ENCODE peak calls at places on chromosomes 3 and 15, in six cellular contexts. U is IMR-90, P is trophoblast cell, Y is neuronal stem cell, W is mesenchymal stem cell, L is H1. A is an unnamed sample.

GRCh38 chr3:31181661-31182060 is 287.2 kb upstream of the GADL1 start:
- DNase-seq in U (no peak), P (no peak), Y (no peak), W (no peak), L (no peak), A (no peak)

GRCh38 chr3:112365035-112365434 is 32.1 kb downstream of the CD200 start:
- DNase-seq in U (no peak), P (peak; percentile 22), Y (no peak), W (no peak), L (no peak), A (no peak)

GRCh38 chr3:134094491-134094890 is 64.8 kb upstream of the SLCO2A1 start:
- DNase-seq in U (peak; percentile 91), P (peak; percentile 97), Y (no peak), W (peak; percentile 81), L (no peak), A (no peak)

GRCh38 chr3:187677604-187678003 is 7.4 kb upstream of the SST start:
- DNase-seq in U (no peak), P (no peak), Y (no peak), W (no peak), L (no peak), A (no peak)

GRCh38 chr15:57340673-57341259 is 35.5 kb upstream of the CGNL1 start:
- DNase-seq in U (peak; percentile 65), P (peak; percentile 92), Y (peak; percentile 48), W (peak; percentile 61), L (no peak), A (peak; percentile 64)

GRCh38 chr3:57892423-57892822 is 115.8 kb upstream of the FLNB start:
- DNase-seq in U (peak; percentile 33), P (no peak), Y (no peak), W (no peak), L (no peak), A (no peak)

GRCh38 chr15:33716025-33716424 is 252.3 kb upstream of the CHRM5 start:
- DNase-seq in U (no peak), P (no peak), Y (no peak), W (no peak), L (no peak), A (no peak)

GRCh38 chr3:149539491-149539890 is 65.0 kb downstream of the TM4SF4 start:
- DNase-seq in U (no peak), P (peak; percentile 73), Y (no peak), W (no peak), L (no peak), A (no peak)

GRCh38 chr15:45136378-45136764 is 6.6 kb downstream of the DUOX1 start:
- DNase-seq in U (no peak), P (no peak), Y (no peak), W (no peak), L (peak; percentile 64), A (peak; percentile 60)

GRCh38 chr3:46127503-46127902 is 80.6 kb downstream of the CCR1 start:
- DNase-seq in U (peak; percentile 87), P (peak; percentile 96), Y (no peak), W (peak; percentile 90), L (no peak), A (no peak)

GRCh38 chr3:169811606-169812123 is 1.0 kb upstream of the LRRIQ4 start:
- DNase-seq in U (peak; percentile 91), P (no peak), Y (no peak), W (peak; percentile 74), L (no peak), A (no peak)

GRCh38 chr3:194730369-194730768 is 44.7 kb downstream of the FAM43A start:
- DNase-seq in U (no peak), P (peak; percentile 71), Y (no peak), W (no peak), L (no peak), A (no peak)

GRCh38 chr3:39318311-39318710 is 11.2 kb upstream of the CCR8 start:
- DNase-seq in U (no peak), P (peak; percentile 76), Y (no peak), W (no peak), L (no peak), A (no peak)

GRCh38 chr15:80260566-80260965 is 8.6 kb upstream of the CTXND1 start:
- DNase-seq in U (no peak), P (no peak), Y (no peak), W (peak; percentile 40), L (no peak), A (no peak)

GRCh38 chr15:75130597-75131268 is 70.9 kb upstream of the C15orf39 start:
- DNase-seq in U (no peak), P (no peak), Y (no peak), W (no peak), L (no peak), A (no peak)

GRCh38 chr3:87069963-87070362 is 79.0 kb upstream of the VGLL3 start:
- DNase-seq in U (no peak), P (peak; percentile 98), Y (no peak), W (no peak), L (no peak), A (no peak)

GRCh38 chr15:77457619-77458265 is 37.1 kb downstream of the HMG20A start:
- DNase-seq in U (peak; percentile 68), P (no peak), Y (no peak), W (peak; percentile 66), L (no peak), A (no peak)

GRCh38 chr3:187085021-187085666 is 54.2 kb downstream of the RPL39L start:
- DNase-seq in U (no peak), P (no peak), Y (no peak), W (no peak), L (no peak), A (no peak)

GRCh38 chr3:129604942-129605592 is 1.4 kb downstream of the PLXND1 start:
- DNase-seq in U (no peak), P (no peak), Y (no peak), W (no peak), L (peak; percentile 60), A (peak; percentile 48)

GRCh38 chr15:25946241-25946786 is 83.2 kb upstream of the ATP10A start:
- DNase-seq in U (no peak), P (no peak), Y (no peak), W (no peak), L (no peak), A (peak; percentile 53)

GRCh38 chr15:71753346-71753745 is 57.0 kb upstream of the NR2E3 start:
- DNase-seq in U (peak; percentile 48), P (no peak), Y (no peak), W (peak; percentile 20), L (no peak), A (no peak)

GRCh38 chr3:39141211-39141995 is 12.0 kb downstream of the CSRNP1 start:
- DNase-seq in U (peak; percentile 39), P (peak; percentile 78), Y (no peak), W (peak; percentile 62), L (no peak), A (peak; percentile 20)

GRCh38 chr3:76470285-76470684 is 569.6 kb upstream of the ROBO2 start:
- DNase-seq in U (peak; percentile 95), P (peak; percentile 4), Y (no peak), W (peak; percentile 77), L (no peak), A (no peak)

GRCh38 chr3:162721736-162722135 is 1225.1 kb downstream of the OTOL1 start:
- DNase-seq in U (no peak), P (no peak), Y (no peak), W (peak; percentile 13), L (no peak), A (no peak)

GRCh38 chr15:66743204-66743603 is 41.2 kb downstream of the SMAD6 start:
- DNase-seq in U (no peak), P (no peak), Y (no peak), W (no peak), L (no peak), A (no peak)

GRCh38 chr15:66742286-66742685 is 40.2 kb downstream of the SMAD6 start:
- DNase-seq in U (no peak), P (no peak), Y (no peak), W (no peak), L (no peak), A (no peak)

GRCh38 chr15:66744610-66745279 is 42.7 kb downstream of the SMAD6 start:
- DNase-seq in U (no peak), P (no peak), Y (no peak), W (no peak), L (no peak), A (no peak)

GRCh38 chr15:66745530-66746230 is 43.6 kb downstream of the SMAD6 start:
- DNase-seq in U (no peak), P (no peak), Y (no peak), W (no peak), L (no peak), A (no peak)

GRCh38 chr15:66743703-66744536 is 41.9 kb downstream of the SMAD6 start:
- DNase-seq in U (no peak), P (no peak), Y (no peak), W (peak; percentile 40), L (no peak), A (no peak)
- H3K79me1 ChIP-seq in U (peaks cover 81% of the 10 kb centered on the region), P (no peaks in the 10 kb centered on the region), Y (no peaks in the 10 kb centered on the region), W (peaks cover 44% of the 10 kb centered on the region), L (no peaks in the 10 kb centered on the region), A (no peaks in the 10 kb centered on the region)

DNA sequence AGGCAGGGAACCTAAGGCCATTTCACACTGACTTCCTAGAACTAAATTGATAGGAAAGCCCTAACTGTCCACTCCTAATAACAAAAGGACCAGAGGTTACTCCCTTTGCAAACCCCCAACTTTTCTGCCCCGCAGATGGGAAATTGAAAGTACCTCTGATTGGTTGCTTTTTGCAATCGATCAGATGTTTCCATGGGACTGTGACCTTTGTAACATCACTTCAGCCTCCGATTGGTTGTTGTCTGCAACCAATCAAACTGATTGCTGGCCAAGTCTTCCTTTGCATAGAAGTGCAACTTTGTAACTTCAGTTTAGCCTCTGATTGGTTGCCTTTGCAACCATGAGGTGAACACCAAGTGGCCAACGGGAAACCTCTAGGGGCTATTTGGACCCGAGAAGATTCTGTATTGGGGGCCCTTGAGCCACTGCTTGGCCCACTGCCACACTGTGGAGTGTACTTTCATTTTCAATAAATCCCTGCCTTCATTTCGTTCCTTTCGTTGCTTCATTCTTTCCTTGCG is 11.3 kb upstream of the KNL1 start:
- DNase-seq in U (no peak), P (peak; percentile 60), Y (no peak), W (no peak), L (no peak), A (peak; percentile 60)
- H2AFZ ChIP-seq in U (peak overlapping the region; percentile 2), P (no peak overlapping the region), Y (peak overlapping the region; percentile 2), W (no peak overlapping the region), L (no peak overlapping the region), A (peak overlapping the region; percentile 44)

DNA sequence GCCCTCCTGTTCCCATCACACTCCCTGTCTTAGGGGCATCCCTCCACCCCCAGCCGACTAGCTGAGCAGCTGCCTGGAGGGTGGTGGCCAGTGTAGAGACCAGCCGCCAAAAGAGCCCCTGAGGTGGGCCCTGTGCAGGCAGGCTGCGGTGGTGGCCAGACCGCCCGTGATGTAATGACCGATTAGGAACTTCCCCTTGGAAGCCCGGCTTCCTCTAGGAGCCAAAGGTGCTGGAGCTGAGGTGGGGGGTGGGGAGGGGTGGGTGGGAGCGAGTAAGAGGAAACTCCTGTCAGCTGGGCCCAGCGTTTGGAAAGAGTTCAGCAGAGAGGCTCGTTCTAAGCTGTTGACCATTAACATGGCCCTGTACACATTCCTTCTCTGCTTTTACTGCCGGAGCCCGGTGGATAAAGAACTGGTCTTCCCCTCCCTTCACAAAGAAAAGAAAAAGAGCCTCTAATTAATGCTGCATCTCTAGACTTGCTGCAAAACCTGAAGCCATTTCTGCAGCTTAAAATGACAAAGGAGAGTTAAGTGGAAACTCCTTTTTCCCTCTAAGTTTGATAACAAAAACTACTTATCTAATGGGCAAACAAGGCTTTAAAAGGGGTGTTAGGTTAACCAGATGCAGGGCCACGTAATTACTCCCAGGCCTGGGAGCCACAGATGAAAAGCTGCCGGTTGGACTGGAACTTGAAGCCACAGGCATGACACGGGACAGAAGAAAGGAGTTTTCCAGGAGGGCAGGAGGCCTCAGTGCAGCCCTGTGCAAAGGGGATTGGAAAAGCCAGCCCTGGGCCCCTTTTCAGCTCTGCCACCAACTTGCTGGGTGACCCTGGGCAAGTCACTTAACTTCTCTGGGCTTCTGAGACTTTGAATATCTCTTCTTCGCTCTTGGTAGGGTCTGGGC is 71.2 kb downstream of the SMAD6 start:
- DNase-seq in U (no peak), P (no peak), Y (peak; percentile 68), W (no peak), L (no peak), A (no peak)
- H3K79me1 ChIP-seq in U (peaks cover 85% of the 10 kb centered on the region), P (peaks cover 11% of the 10 kb centered on the region), Y (no peaks in the 10 kb centered on the region), W (peaks cover 11% of the 10 kb centered on the region), L (no peaks in the 10 kb centered on the region), A (no peaks in the 10 kb centered on the region)

GRCh38 chr3:34856081-34856480 is 783.2 kb upstream of the ARPP21 start:
- DNase-seq in U (no peak), P (no peak), Y (no peak), W (peak; percentile 1), L (no peak), A (no peak)
- H2AFZ ChIP-seq in U (no peak overlapping the region), P (no peak overlapping the region), Y (peak overlapping the region; percentile 91), W (no peak overlapping the region), L (peak overlapping the region; percentile 54), A (no peak overlapping the region)